ENCODE peak calls at places on chromosome 13, in four cellular contexts. I is astrocyte of the spinal cord, B is left cardiac atrium, Z is pulmonary artery endothelial cell. W is an unnamed sample.

GRCh38 chr13:107252428-107252827 is 684.5 kb upstream of the ARGLU1 start:
- DNase-seq in I (no peak), B (no peak), Z (no peak), W (no peak)

GRCh38 chr13:113670541-113670940 is 3.5 kb downstream of the GRK1 start:
- DNase-seq in I (no peak), B (no peak), Z (no peak), W (no peak)

GRCh38 chr13:99821741-99822140 is 149.8 kb downstream of the ZIC5 start:
- DNase-seq in I (no peak), B (no peak), Z (no peak), W (no peak)

GRCh38 chr13:33034061-33034460 is 17.8 kb downstream of the KL start:
- DNase-seq in I (no peak), B (no peak), Z (no peak), W (no peak)

GRCh38 chr13:109333893-109334651 is 452.3 kb downstream of the IRS2 start:
- DNase-seq in I (no peak), B (no peak), Z (no peak), W (no peak)

GRCh38 chr13:98050041-98050466 is 92.8 kb upstream of the FARP1 start:
- DNase-seq in I (peak; percentile 14), B (no peak), Z (no peak), W (no peak)

GRCh38 chr13:53137777-53138176 is 109.2 kb downstream of the OLFM4 start:
- DNase-seq in I (peak; percentile 3), B (no peak), Z (no peak), W (no peak)

GRCh38 chr13:111893071-111893606 is 173.8 kb upstream of the SOX1 start:
- DNase-seq in I (no peak), B (no peak), Z (no peak), W (peak; percentile 33)

GRCh38 chr13:110520431-110521295 is 40.9 kb downstream of the RAB20 start:
- DNase-seq in I (peak; percentile 76), B (peak; percentile 85), Z (no peak), W (peak; percentile 80)

GRCh38 chr13:97030705-97031452 is 36.6 kb upstream of the OXGR1 start:
- DNase-seq in I (peak; percentile 66), B (no peak), Z (peak; percentile 45), W (peak; percentile 78)

GRCh38 chr13:70623260-70623659 is 515.0 kb upstream of the KLHL1 start:
- DNase-seq in I (peak; percentile 14), B (no peak), Z (no peak), W (no peak)

GRCh38 chr13:114077938-114078335 is 54.5 kb downstream of the RASA3 start:
- DNase-seq in I (peak; percentile 87), B (peak; percentile 29), Z (no peak), W (peak; percentile 79)

GRCh38 chr13:33611016-33611805 is 206.7 kb upstream of the RFC3 start:
- DNase-seq in I (peak; percentile 74), B (peak; percentile 84), Z (peak; percentile 0), W (peak; percentile 86)

GRCh38 chr13:44884076-44884729 is 105.1 kb downstream of the NUFIP1 start:
- DNase-seq in I (peak; percentile 83), B (no peak), Z (peak; percentile 49), W (no peak)

GRCh38 chr13:114111577-114111976 is 20.8 kb downstream of the RASA3 start:
- DNase-seq in I (peak; percentile 42), B (peak; percentile 15), Z (no peak), W (no peak)

GRCh38 chr13:34246511-34246910 is 428.6 kb downstream of the RFC3 start:
- DNase-seq in I (no peak), B (no peak), Z (no peak), W (no peak)

GRCh38 chr13:50122465-50122864 is 107.2 kb downstream of the KCNRG start:
- DNase-seq in I (no peak), B (no peak), Z (no peak), W (no peak)

GRCh38 chr13:113275387-113275786 is 21.7 kb upstream of the LAMP1 start:
- DNase-seq in I (peak; percentile 67), B (no peak), Z (no peak), W (no peak)

GRCh38 chr13:58165617-58166016 is 534.1 kb downstream of the PCDH17 start:
- DNase-seq in I (no peak), B (no peak), Z (no peak), W (peak; percentile 65)

GRCh38 chr13:38582133-38582532 is 104.7 kb upstream of the FREM2 start:
- DNase-seq in I (peak; percentile 44), B (no peak), Z (peak; percentile 0), W (peak; percentile 64)

GRCh38 chr13:57644106-57644505 is 12.6 kb downstream of the PCDH17 start:
- DNase-seq in I (no peak), B (no peak), Z (no peak), W (no peak)

GRCh38 chr13:52849727-52850395 is 1.4 kb upstream of the PCDH8 start:
- DNase-seq in I (no peak), B (no peak), Z (no peak), W (no peak)

GRCh38 chr13:110593430-110594130 is 21.8 kb upstream of the NAXD start:
- DNase-seq in I (peak; percentile 64), B (no peak), Z (no peak), W (peak; percentile 61)

GRCh38 chr13:109243311-109243951 is 543.0 kb downstream of the IRS2 start:
- DNase-seq in I (peak; percentile 94), B (peak; percentile 29), Z (no peak), W (peak; percentile 31)

GRCh38 chr13:18235172-18235571 is 946.5 kb downstream of the TUBA3C start:
- DNase-seq in I (no peak), B (no peak), Z (no peak), W (no peak)

GRCh38 chr13:95298971-95299627 is 2.2 kb downstream of the ABCC4 start:
- DNase-seq in I (peak; percentile 83), B (no peak), Z (no peak), W (no peak)

GRCh38 chr13:66994097-66994496 is 236.0 kb downstream of the PCDH9 start:
- DNase-seq in I (peak; percentile 86), B (peak; percentile 67), Z (peak; percentile 37), W (peak; percentile 95)

GRCh38 chr13:112105884-112106283 is 38.9 kb downstream of the SOX1 start:
- DNase-seq in I (no peak), B (no peak), Z (no peak), W (no peak)

GRCh38 chr13:66795636-66796035 is 434.5 kb downstream of the PCDH9 start:
- DNase-seq in I (no peak), B (no peak), Z (no peak), W (peak; percentile 80)

GRCh38 chr13:29546662-29547061 is 48.8 kb downstream of the SLC7A1 start:
- DNase-seq in I (no peak), B (no peak), Z (peak; percentile 32), W (no peak)

GRCh38 chr13:22703601-22704209 is 477.1 kb upstream of the SGCG start:
- DNase-seq in I (no peak), B (no peak), Z (no peak), W (no peak)

GRCh38 chr13:23146811-23147245 is 34.0 kb upstream of the SGCG start:
- DNase-seq in I (no peak), B (no peak), Z (no peak), W (peak; percentile 24)

GRCh38 chr13:39463611-39464010 is 139.4 kb downstream of the LHFPL6 start:
- DNase-seq in I (no peak), B (no peak), Z (no peak), W (no peak)

GRCh38 chr13:80382576-80382975 is 41.6 kb upstream of the SPRY2 start:
- DNase-seq in I (no peak), B (no peak), Z (no peak), W (no peak)

GRCh38 chr13:80012281-80012680 is 328.6 kb downstream of the SPRY2 start:
- DNase-seq in I (no peak), B (no peak), Z (no peak), W (no peak)

GRCh38 chr13:67048793-67049150 is 181.4 kb downstream of the PCDH9 start:
- DNase-seq in I (peak; percentile 85), B (no peak), Z (no peak), W (no peak)

GRCh38 chr13:33633701-33634525 is 184.0 kb upstream of the RFC3 start:
- DNase-seq in I (peak; percentile 22), B (no peak), Z (no peak), W (peak; percentile 71)

GRCh38 chr13:98509271-98510155 is 67.4 kb downstream of the STK24 start:
- DNase-seq in I (peak; percentile 90), B (peak; percentile 83), Z (peak; percentile 75), W (peak; percentile 53)

W was measured in Ammon's horn.